ENCODE peak calls at places on chromosomes 5 and 9, in six cellular contexts. U is H9, G is H1, C is mesenchymal stem cell, J is IMR-90, N is trophoblast cell. R is an unnamed sample. For H3K9me3, the result is how much of the 10 kb centered on the place peaks cover.

GRCh38 chr9:72154468-72155281 is 5.4 kb downstream of the GDA start:
- DNase-seq in U (no peak), G (no peak), C (no peak), J (no peak), N (no peak), R (no peak)

GRCh38 chr9:85142461-85143401 is 473.2 kb downstream of the NTRK2 start:
- DNase-seq in U (no peak), G (no peak), C (peak), J (no peak), N (peak), R (no peak)

GRCh38 chr5:134570886-134571285 is 45.4 kb downstream of the JADE2 start:
- DNase-seq in U (no peak), G (no peak), C (no peak), J (no peak), N (no peak), R (no peak)

GRCh38 chr5:73441377-73441776 is 7.2 kb downstream of the FOXD1 start:
- DNase-seq in U (no peak), G (no peak), C (no peak), J (no peak), N (no peak), R (no peak)

GRCh38 chr5:17000296-17000939 is 64.3 kb upstream of the MYO10 start:
- DNase-seq in U (no peak), G (no peak), C (peak), J (peak), N (peak), R (no peak)

GRCh38 chr9:134629586-134630392 is 11.8 kb upstream of the COL5A1 start:
- DNase-seq in U (peak), G (no peak), C (no peak), J (no peak), N (no peak), R (no peak)

GRCh38 chr5:66821626-66822429 is 225.6 kb downstream of the MAST4 start:
- DNase-seq in U (no peak), G (no peak), C (no peak), J (no peak), N (no peak), R (no peak)

GRCh38 chr9:123834907-123835562 is 94.9 kb downstream of the DENND1A start:
- DNase-seq in U (no peak), G (no peak), C (peak), J (peak), N (peak), R (peak)

GRCh38 chr9:20209421-20210340 is 412.6 kb downstream of the MLLT3 start:
- DNase-seq in U (no peak), G (no peak), C (no peak), J (no peak), N (no peak), R (no peak)

GRCh38 chr5:172607213-172607793 is 33.8 kb upstream of the NEURL1B start:
- DNase-seq in U (peak), G (no peak), C (no peak), J (peak), N (peak), R (no peak)

GRCh38 chr5:32029291-32029690 is 144.8 kb downstream of the GOLPH3 start:
- DNase-seq in U (no peak), G (no peak), C (no peak), J (peak), N (peak), R (no peak)

GRCh38 chr9:110207071-110207923 is 662 bp downstream of the C9orf152 start:
- DNase-seq in U (no peak), G (no peak), C (no peak), J (no peak), N (peak), R (no peak)

GRCh38 chr9:37632479-37632878 is 18.3 kb upstream of the FRMPD1 start:
- DNase-seq in U (no peak), G (no peak), C (no peak), J (no peak), N (no peak), R (no peak)

GRCh38 chr5:174520420-174521396 is 203.7 kb upstream of the MSX2 start:
- DNase-seq in U (peak), G (peak), C (no peak), J (peak), N (peak), R (peak)

GRCh38 chr9:70352356-70352755 is 62.1 kb downstream of the KLF9 start:
- DNase-seq in U (no peak), G (no peak), C (peak), J (peak), N (no peak), R (no peak)

GRCh38 chr9:92706218-92706940 is 36.4 kb upstream of the IPPK start:
- DNase-seq in U (peak), G (peak), C (no peak), J (no peak), N (peak), R (no peak)

GRCh38 chr9:119368681-119369581 is at the start of gene BRINP1:
- DNase-seq in U (peak), G (peak), C (peak), J (no peak), N (no peak), R (peak)

GRCh38 chr9:135616621-135617537 is 22.5 kb downstream of the GLT6D1 start:
- DNase-seq in U (no peak), G (no peak), C (no peak), J (no peak), N (no peak), R (no peak)

GRCh38 chr9:131839281-131840084 is 99.6 kb upstream of the RAPGEF1 start:
- DNase-seq in U (no peak), G (no peak), C (peak), J (peak), N (no peak), R (no peak)

GRCh38 chr5:145062280-145062679 is 772.9 kb downstream of the PRELID2 start:
- DNase-seq in U (no peak), G (no peak), C (peak), J (peak), N (peak), R (no peak)

GRCh38 chr9:128201441-128202369 is 1.5 kb upstream of the DNM1 start:
- DNase-seq in U (no peak), G (no peak), C (peak), J (peak), N (no peak), R (no peak)
- H2AFZ ChIP-seq in U (no peak), G (no peak), C (no peak), J (peak), N (no peak), R (peak)

GRCh38 chr9:96818535-96818934 is 35.8 kb downstream of the ZNF782 start:
- DNase-seq in U (no peak), G (no peak), C (peak), J (no peak), N (no peak), R (no peak)
- H3K9me3 ChIP-seq in U (half or more), G (half or more), C (half or more), J (under half), N (under half), R (half or more)

GRCh38 chr5:139560752-139561654 is at the start of gene UBE2D2:
- DNase-seq in U (peak), G (peak), C (peak), J (peak), N (peak), R (peak)
- H3K18ac ChIP-seq in U (peak), G (peak), C (peak), J (peak), N (peak), R (peak)

GRCh38 chr5:138465288-138466057 is at the start of gene EGR1:
- DNase-seq in U (peak), G (peak), C (peak), J (peak), N (peak), R (peak)

GRCh38 chr5:138461343-138462125 is 3.7 kb upstream of the EGR1 start:
- DNase-seq in U (no peak), G (no peak), C (peak), J (peak), N (peak), R (no peak)

GRCh38 chr5:138464388-138465287 is 641 bp upstream of the EGR1 start:
- DNase-seq in U (peak), G (peak), C (peak), J (peak), N (peak), R (peak)

GRCh38 chr5:138464018-138464387 is 1.3 kb upstream of the EGR1 start:
- DNase-seq in U (peak), G (peak), C (peak), J (peak), N (peak), R (peak)

GRCh38 chr5:138463335-138464017 is 1.8 kb upstream of the EGR1 start:
- DNase-seq in U (no peak), G (no peak), C (no peak), J (no peak), N (no peak), R (no peak)
- H2AFZ ChIP-seq in U (no peak), G (peak), C (peak), J (peak), N (peak), R (peak)

GRCh38 chr9:100125913-100126312 is 26.9 kb downstream of the INVS start:
- DNase-seq in U (no peak), G (no peak), C (no peak), J (no peak), N (no peak), R (no peak)
- H3K9me3 ChIP-seq in U (under half), G (under half), C (under half), J (under half), N (under half), R (under half)

R was measured in neuronal stem cell.